ENCODE peak calls at places on chromosomes 7 and 10, in six cellular contexts. Y, H, P, S, D and E are unnamed samples.

GRCh38 chr7:81659697-81660395 is 110.0 kb downstream of the HGF start:
- DNase-seq in Y (no peak), H (no peak), P (no peak), S (no peak), D (no peak), E (no peak)

GRCh38 chr7:151925446-151926335 is 30.6 kb upstream of the GALNTL5 start:
- DNase-seq in Y (no peak), H (no peak), P (peak), S (no peak), D (no peak), E (no peak)

GRCh38 chr7:139618482-139619366 is 95.2 kb downstream of the CLEC2L start:
- DNase-seq in Y (peak), H (peak), P (peak), S (peak), D (no peak), E (peak)

GRCh38 chr7:44059219-44060090 is 5.9 kb downstream of the PGAM2 start:
- DNase-seq in Y (no peak), H (no peak), P (no peak), S (no peak), D (no peak), E (no peak)

GRCh38 chr10:86632009-86632800 is 22.1 kb upstream of the OPN4 start:
- DNase-seq in Y (no peak), H (no peak), P (no peak), S (no peak), D (no peak), E (no peak)

GRCh38 chr10:62199584-62199983 is 69.1 kb downstream of the RTKN2 start:
- DNase-seq in Y (no peak), H (no peak), P (no peak), S (peak), D (peak), E (no peak)

GRCh38 chr10:99630439-99630838 is 10.2 kb upstream of the SLC25A28 start:
- DNase-seq in Y (peak), H (no peak), P (no peak), S (peak), D (no peak), E (no peak)

GRCh38 chr10:71342850-71343773 is 24.1 kb downstream of the SLC29A3 start:
- DNase-seq in Y (peak), H (peak), P (no peak), S (peak), D (no peak), E (no peak)

GRCh38 chr10:33899578-33900531 is 565.4 kb upstream of the NRP1 start:
- DNase-seq in Y (peak), H (no peak), P (no peak), S (peak), D (no peak), E (no peak)

GRCh38 chr10:93594518-93594917 is 6.5 kb downstream of the RBP4 start:
- DNase-seq in Y (no peak), H (no peak), P (no peak), S (no peak), D (no peak), E (no peak)

DNA sequence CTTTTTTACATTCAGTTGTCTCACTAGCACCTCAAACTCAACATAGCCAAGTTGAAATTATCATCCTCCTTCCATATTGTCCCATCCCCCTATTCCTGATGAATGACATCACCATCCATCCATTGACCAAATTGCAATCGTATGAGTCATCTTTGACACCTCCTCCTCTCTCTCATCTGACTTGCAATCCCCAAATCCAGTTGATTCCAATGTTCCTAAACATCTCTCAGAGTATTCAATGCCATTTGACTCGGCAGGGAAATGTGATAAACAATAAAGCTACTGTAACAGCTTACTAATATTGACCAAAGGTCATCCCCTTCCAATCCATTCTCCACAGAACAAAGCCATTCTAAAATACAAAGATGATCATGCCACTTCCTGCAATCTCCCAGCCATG is 1047.8 kb downstream of the NRG3 start:
- DNase-seq in Y (no peak), H (no peak), P (no peak), S (no peak), D (no peak), E (no peak)
- TF ChIP-seq BHLHE40 in Y (no peak), H (no peak), P (no peak), S (no peak), D (no peak), E (no peak)

GRCh38 chr7:102018876-102019275 is 201.4 kb downstream of the CUX1 start:
- DNase-seq in Y (no peak), H (no peak), P (no peak), S (no peak), D (no peak), E (no peak)
- TF ChIP-seq BHLHE40 in Y (no peak), H (no peak), P (no peak), S (no peak), D (no peak), E (no peak)

DNA sequence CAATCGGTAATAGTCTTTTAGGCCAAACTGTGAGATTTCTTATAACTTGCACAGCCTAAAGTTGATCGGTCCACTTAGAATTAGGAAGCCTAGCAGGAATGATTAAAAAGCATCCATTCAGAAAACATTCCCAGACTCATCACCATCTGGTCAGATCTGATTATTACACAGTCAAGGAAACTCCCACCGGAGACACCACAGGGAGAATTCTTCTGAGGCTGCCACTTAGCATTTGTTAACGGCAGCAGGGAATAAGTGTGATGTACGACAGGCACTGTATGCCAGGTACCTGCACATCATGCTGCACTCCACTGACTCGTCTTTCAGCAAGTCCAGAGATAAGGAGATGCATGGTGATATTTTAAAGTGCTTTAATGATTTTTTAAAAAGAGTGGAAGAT is 227.5 kb upstream of the STEAP1 start:
- DNase-seq in Y (no peak), H (no peak), P (no peak), S (no peak), D (no peak), E (no peak)
- TF ChIP-seq BHLHE40 in Y (no peak), H (no peak), P (no peak), S (no peak), D (no peak), E (no peak)

GRCh38 chr7:157991761-157992160 is 595.9 kb downstream of the PTPRN2 start:
- DNase-seq in Y (no peak), H (no peak), P (no peak), S (no peak), D (no peak), E (no peak)
- TF ChIP-seq BHLHE40 in Y (no peak), H (no peak), P (no peak), S (no peak), D (no peak), E (no peak)

GRCh38 chr7:100130608-100131453 is 4.1 kb downstream of the MBLAC1 start:
- DNase-seq in Y (peak), H (peak), P (peak), S (peak), D (no peak), E (peak)
- TF ChIP-seq BHLHE40 in Y (no peak), H (no peak), P (peak), S (no peak), D (no peak), E (no peak)

DNA sequence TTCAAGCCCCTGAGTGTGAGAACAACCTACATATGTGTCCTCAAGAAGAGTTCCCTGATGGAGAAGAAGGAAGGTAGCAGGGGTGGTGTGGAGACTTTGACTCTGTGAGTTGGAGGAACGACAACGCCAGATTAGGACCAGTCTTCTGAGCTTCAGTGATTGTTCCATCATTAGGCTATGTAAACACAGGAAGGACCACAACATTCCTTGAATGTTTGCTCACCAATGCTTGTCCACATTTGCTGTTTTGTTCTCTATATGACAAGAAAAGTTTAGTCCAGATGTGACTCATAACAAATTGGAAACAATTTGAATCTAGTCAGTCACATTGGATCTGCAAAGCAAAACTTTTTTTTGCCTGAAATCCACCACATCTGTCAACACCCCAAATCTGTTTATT is 62.7 kb downstream of the ENTPD1 start:
- DNase-seq in Y (peak), H (no peak), P (no peak), S (peak), D (no peak), E (no peak)
- TF ChIP-seq BHLHE40 in Y (no peak), H (no peak), P (no peak), S (no peak), D (no peak), E (no peak)

GRCh38 chr10:53808677-53809076 is 992.4 kb downstream of the PCDH15 start:
- DNase-seq in Y (no peak), H (no peak), P (no peak), S (no peak), D (no peak), E (peak)
- TF ChIP-seq BHLHE40 in Y (no peak), H (no peak), P (no peak), S (no peak), D (no peak), E (no peak)